ENCODE peak calls at places on chromosome 20, in ten cellular contexts. C is astrocyte of the spinal cord, V is lower lobe of right lung, T is sigmoid colon, N is ovary, Z is IMR-90, H is tibial nerve, L is astrocyte of the cerebellum, Q is GM06990, Y is HL-60. J is an unnamed sample.

GRCh38 chr20:7159903-7160302 is 392.4 kb downstream of the BMP2 start:
- DNase-seq in C (peak; percentile 29), V (no peak), T (no peak), N (no peak), Z (no peak), H (no peak), L (no peak), Q (no peak), Y (no peak), J (no peak)

GRCh38 chr20:11721411-11721810 is 196.3 kb upstream of the BTBD3 start:
- DNase-seq in C (no peak), V (no peak), T (no peak), N (no peak), Z (no peak), H (no peak), L (no peak), Q (no peak), Y (no peak), J (no peak)

GRCh38 chr20:63230800-63231268 is 4.9 kb upstream of the BIRC7 start:
- DNase-seq in C (peak; percentile 54), V (no peak), T (peak; percentile 78), N (peak; percentile 41), Z (peak; percentile 60), H (no peak), L (peak; percentile 31), Q (no peak), Y (no peak), J (peak; percentile 24)

GRCh38 chr20:3316131-3316530 is 77.1 kb upstream of the SLC4A11 start:
- DNase-seq in C (no peak), V (peak; percentile 52), T (no peak), N (peak; percentile 18), Z (no peak), H (no peak), L (no peak), Q (no peak), Y (no peak), J (no peak)

GRCh38 chr20:56949318-56949717 is 317.1 kb downstream of the BMP7 start:
- DNase-seq in C (no peak), V (no peak), T (no peak), N (no peak), Z (no peak), H (no peak), L (no peak), Q (no peak), Y (no peak), J (no peak)

GRCh38 chr20:47317127-47317895 is 39.2 kb downstream of the ZMYND8 start:
- DNase-seq in C (peak; percentile 99), V (peak; percentile 84), T (peak; percentile 95), N (peak; percentile 78), Z (peak; percentile 98), H (peak; percentile 56), L (peak; percentile 75), Q (peak; percentile 18), Y (peak; percentile 29), J (no peak)

GRCh38 chr20:4656491-4656890 is 65.2 kb upstream of the PRND start:
- DNase-seq in C (no peak), V (no peak), T (no peak), N (no peak), Z (peak; percentile 4), H (no peak), L (no peak), Q (no peak), Y (no peak), J (no peak)

GRCh38 chr20:56371977-56372376 is 13.2 kb downstream of the FAM210B start:
- DNase-seq in C (no peak), V (no peak), T (no peak), N (no peak), Z (no peak), H (no peak), L (no peak), Q (no peak), Y (no peak), J (no peak)

GRCh38 chr20:25142435-25142834 is 53.1 kb upstream of the ENTPD6 start:
- DNase-seq in C (no peak), V (no peak), T (no peak), N (no peak), Z (no peak), H (no peak), L (no peak), Q (no peak), Y (no peak), J (no peak)

GRCh38 chr20:25136643-25137559 is 55.0 kb upstream of the VSX1 start:
- DNase-seq in C (peak; percentile 90), V (peak; percentile 59), T (peak; percentile 88), N (peak; percentile 38), Z (peak; percentile 87), H (peak; percentile 18), L (peak; percentile 78), Q (no peak), Y (no peak), J (no peak)

GRCh38 chr20:25135031-25135430 is 53.1 kb upstream of the VSX1 start:
- DNase-seq in C (no peak), V (no peak), T (no peak), N (no peak), Z (no peak), H (no peak), L (no peak), Q (no peak), Y (no peak), J (no peak)

GRCh38 chr20:25140968-25141367 is 54.5 kb upstream of the ENTPD6 start:
- DNase-seq in C (no peak), V (no peak), T (no peak), N (no peak), Z (no peak), H (no peak), L (no peak), Q (no peak), Y (no peak), J (no peak)

DNA sequence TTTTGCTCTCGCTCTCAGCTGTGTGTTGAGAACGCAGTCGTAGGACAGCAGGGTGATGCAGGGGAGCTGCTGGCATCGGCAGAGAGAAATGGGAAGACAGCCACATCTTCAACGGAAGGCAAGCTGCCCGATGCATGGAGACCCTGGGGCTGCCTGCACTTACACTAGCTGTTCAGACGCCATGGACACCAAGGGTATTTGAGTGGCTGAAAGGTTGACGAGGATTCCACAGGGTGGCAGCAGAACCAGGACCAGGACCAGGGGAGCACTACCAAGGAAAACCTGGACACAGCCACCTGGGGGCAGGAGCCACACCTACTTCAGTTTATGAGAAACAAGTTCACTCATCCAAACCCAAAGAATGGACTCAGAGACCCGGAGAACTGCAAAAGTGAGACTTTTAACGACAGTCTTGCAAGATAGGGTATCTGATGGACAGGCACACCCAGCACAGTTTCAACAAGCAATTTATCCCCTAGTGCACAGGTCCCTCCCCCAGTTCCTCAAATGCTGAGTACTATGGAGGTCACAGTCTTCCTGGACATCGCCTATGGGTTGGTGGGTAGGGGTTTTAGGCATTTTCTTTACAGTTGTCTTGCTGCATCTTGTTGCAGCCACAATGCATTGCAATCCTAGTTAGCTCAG is 56.3 kb upstream of the ENTPD6 start:
- DNase-seq in C (no peak), V (no peak), T (no peak), N (no peak), Z (no peak), H (no peak), L (no peak), Q (no peak), Y (no peak), J (no peak)
- TF ChIP-seq CTCF in C (no peak), V (peak; percentile 19), T (no peak), N (no peak), Z (no peak), H (no peak), L (no peak), Q (no peak), Y (no peak), J (no peak)

GRCh38 chr20:59173938-59174496 is 10.4 kb downstream of the ZNF831 start:
- DNase-seq in C (no peak), V (no peak), T (no peak), N (no peak), Z (no peak), H (no peak), L (no peak), Q (no peak), Y (no peak), J (no peak)

GRCh38 chr20:59174975-59175374 is 11.4 kb downstream of the ZNF831 start:
- DNase-seq in C (no peak), V (no peak), T (no peak), N (no peak), Z (no peak), H (no peak), L (no peak), Q (no peak), Y (no peak), J (no peak)

GRCh38 chr20:59171986-59172385 is 8.4 kb downstream of the ZNF831 start:
- DNase-seq in C (no peak), V (no peak), T (no peak), N (no peak), Z (no peak), H (no peak), L (no peak), Q (no peak), Y (no peak), J (no peak)

GRCh38 chr20:59165794-59166709 is 2.4 kb downstream of the ZNF831 start:
- DNase-seq in C (no peak), V (no peak), T (no peak), N (no peak), Z (no peak), H (no peak), L (no peak), Q (no peak), Y (no peak), J (no peak)

DNA sequence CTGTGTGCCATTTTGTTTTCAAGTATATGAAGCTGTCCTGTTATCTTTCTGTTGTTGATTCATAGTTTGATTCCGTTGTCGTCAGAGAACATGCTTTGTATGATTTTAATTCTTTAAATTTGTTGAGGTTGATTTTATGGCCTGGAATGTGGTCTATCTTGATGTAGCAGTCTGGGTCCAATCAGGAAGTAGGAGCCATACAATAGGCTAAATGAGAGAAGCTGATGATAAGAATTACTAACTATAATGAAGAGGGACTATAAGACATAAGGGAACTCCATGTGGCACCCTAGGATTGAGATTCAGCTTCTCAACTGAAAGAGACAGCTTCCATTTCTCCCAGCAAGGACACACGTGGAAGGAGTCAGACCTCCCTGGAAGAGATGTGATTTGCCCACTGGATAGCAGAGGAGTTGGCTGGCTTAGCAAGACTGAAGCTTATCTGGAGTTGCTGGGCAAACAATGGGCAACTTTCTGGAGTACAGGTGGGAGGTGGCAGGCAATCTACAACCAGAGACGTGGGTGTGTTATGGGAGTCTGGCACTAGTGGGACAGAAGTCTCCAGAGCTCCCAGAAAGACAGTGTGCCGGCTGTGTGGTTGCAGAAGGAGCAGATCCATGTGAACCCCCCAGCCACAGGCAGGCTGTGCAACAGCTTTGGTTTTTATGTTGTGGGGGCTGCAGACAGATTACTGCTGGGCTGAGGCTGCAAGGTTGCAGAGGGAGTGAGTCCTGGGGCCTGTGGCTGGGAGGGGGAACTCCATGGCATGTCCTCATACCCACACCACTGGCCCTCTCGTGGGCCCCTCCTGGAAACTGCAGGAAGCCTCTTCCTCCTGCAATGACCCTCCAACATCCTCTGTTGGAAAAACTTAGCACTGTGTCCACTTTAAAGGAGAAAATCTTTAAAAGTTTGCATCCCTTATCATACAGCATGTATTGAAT is 7.1 kb downstream of the ZNF831 start:
- DNase-seq in C (no peak), V (no peak), T (no peak), N (no peak), Z (no peak), H (no peak), L (no peak), Q (no peak), Y (no peak), J (no peak)
- TF ChIP-seq CTCF in C (no peak), V (no peak), T (no peak), N (no peak), Z (no peak), H (no peak), L (no peak), Q (no peak), Y (no peak), J (no peak)

DNA sequence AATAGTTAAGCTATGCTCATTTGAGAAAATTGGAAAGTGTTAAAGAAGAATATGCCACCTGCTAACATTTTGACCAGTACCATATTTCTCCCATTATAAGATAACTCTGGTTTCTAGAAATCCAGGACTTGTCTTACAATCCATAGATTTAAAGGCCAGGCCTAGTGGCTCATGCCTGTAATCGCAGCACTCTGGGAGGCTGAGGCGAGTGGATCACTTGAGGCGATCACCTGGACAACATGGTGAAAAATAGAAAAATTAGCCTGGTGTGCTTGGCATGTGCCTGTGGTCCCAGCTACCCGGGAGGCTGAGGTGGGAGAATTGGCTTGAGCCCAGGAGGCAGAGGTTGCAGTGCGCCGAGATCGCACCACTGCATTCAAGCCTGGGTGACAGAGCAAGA is 26.7 kb upstream of the MAPRE1 start:
- DNase-seq in C (no peak), V (no peak), T (no peak), N (no peak), Z (no peak), H (no peak), L (no peak), Q (no peak), Y (no peak), J (no peak)
- TF ChIP-seq CTCF in C (no peak), V (no peak), T (no peak), N (no peak), Z (no peak), H (no peak), L (no peak), Q (no peak), Y (no peak), J (no peak)

DNA sequence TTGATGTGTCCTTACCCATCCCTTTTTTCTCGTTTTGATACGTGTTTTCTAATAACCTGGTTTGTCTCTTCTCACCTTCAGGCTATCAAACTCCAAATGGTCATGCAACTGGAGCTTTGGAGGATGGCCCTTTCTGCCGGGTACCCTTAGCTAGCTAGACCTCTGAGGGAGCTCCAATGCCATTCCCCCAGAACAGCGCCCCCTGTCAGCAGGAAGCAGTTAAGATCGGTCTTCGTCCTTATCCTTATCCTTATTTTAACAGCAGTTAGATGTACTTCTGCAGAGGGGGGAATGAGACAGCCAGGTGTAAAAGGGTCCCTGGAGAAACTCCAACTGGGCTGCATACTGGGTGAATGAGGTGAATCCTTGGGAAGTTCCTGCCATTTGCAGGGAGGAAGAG is 37.2 kb downstream of the SEL1L2 start:
- DNase-seq in C (no peak), V (no peak), T (no peak), N (no peak), Z (no peak), H (no peak), L (no peak), Q (no peak), Y (no peak), J (no peak)
- TF ChIP-seq CTCF in C (no peak), V (no peak), T (no peak), N (no peak), Z (no peak), H (no peak), L (no peak), Q (peak; percentile 30), Y (no peak), J (peak; percentile 8)

J was measured in MM.1S.